ENCODE peak calls at places on chromosome 19, in ten cellular contexts. B is stimulated activated CD4-positive, alpha-beta T cell treated with anti-CD3 and anti-CD28 coated beads, Interleukin-4, amount 100 ng/mL, for 4 hours; D is posterior cingulate gyrus; R is esophagus squamous epithelium; V is retina; T is stimulated activated CD8-positive, alpha-beta memory T cell treated with anti-CD3 and anti-CD28 coated beads, Interleukin-15, amount 100 ng/mL, for 24 hours; M is astrocyte of the spinal cord; P is astrocyte of the hippocampus; X is HEK293T; H is ovary. Q is an unnamed sample.
A peak's percentile ranks its signal among the peaks of the same experiment; 100 is the strongest.

GRCh38 chr19:18657590-18658365 is 20.9 kb downstream of the KLHL26 start:
- DNase-seq in B (no peak), D (no peak), R (no peak), V (peak; percentile 54), T (no peak), M (peak; percentile 93), P (peak; percentile 92), X (no peak), H (peak; percentile 83), Q (peak; percentile 97)

GRCh38 chr19:6556043-6556449 is 25.2 kb downstream of the TNFSF9 start:
- DNase-seq in B (no peak), D (no peak), R (no peak), V (no peak), T (no peak), M (no peak), P (no peak), X (no peak), H (no peak), Q (no peak)

GRCh38 chr19:48613852-48614435 is 932 bp downstream of the FAM83E start:
- DNase-seq in B (no peak), D (no peak), R (no peak), V (no peak), T (no peak), M (no peak), P (no peak), X (no peak), H (no peak), Q (peak; percentile 49)

GRCh38 chr19:54325631-54326030 is 12.7 kb upstream of the LILRA5 start:
- DNase-seq in B (no peak), D (no peak), R (no peak), V (no peak), T (no peak), M (no peak), P (no peak), X (no peak), H (no peak), Q (no peak)

GRCh38 chr19:44623080-44623479 is 9.7 kb downstream of the IGSF23 start:
- DNase-seq in B (no peak), D (no peak), R (no peak), V (no peak), T (no peak), M (peak; percentile 31), P (peak; percentile 26), X (no peak), H (no peak), Q (peak; percentile 53)

GRCh38 chr19:47130589-47131168 is at the start of gene SAE1:
- DNase-seq in B (peak; percentile 87), D (peak; percentile 89), R (peak; percentile 64), V (peak; percentile 97), T (peak; percentile 86), M (peak; percentile 99), P (peak; percentile 99), X (peak; percentile 99), H (peak; percentile 97), Q (peak; percentile 98)

GRCh38 chr19:10104665-10105221 is 1.4 kb upstream of the PPAN start:
- DNase-seq in B (peak; percentile 77), D (no peak), R (no peak), V (no peak), T (no peak), M (no peak), P (no peak), X (no peak), H (no peak), Q (no peak)

GRCh38 chr19:19537321-19538048 is 580 bp upstream of the CILP2 start:
- DNase-seq in B (peak; percentile 25), D (no peak), R (no peak), V (peak; percentile 47), T (no peak), M (no peak), P (peak; percentile 47), X (no peak), H (no peak), Q (no peak)

GRCh38 chr19:6023085-6023682 is 45.2 kb upstream of the RANBP3 start:
- DNase-seq in B (no peak), D (no peak), R (no peak), V (no peak), T (no peak), M (peak; percentile 36), P (peak; percentile 34), X (no peak), H (no peak), Q (peak; percentile 57)

GRCh38 chr19:41328157-41328817 is 18.3 kb downstream of the CCDC97 start:
- DNase-seq in B (no peak), D (no peak), R (no peak), V (no peak), T (no peak), M (peak; percentile 35), P (no peak), X (no peak), H (no peak), Q (no peak)

GRCh38 chr19:5038631-5039271 is 69.8 kb downstream of the KDM4B start:
- DNase-seq in B (no peak), D (no peak), R (no peak), V (no peak), T (no peak), M (no peak), P (peak; percentile 42), X (peak; percentile 59), H (no peak), Q (no peak)

GRCh38 chr19:38093587-38093986 is 130.4 kb downstream of the DPF1 start:
- DNase-seq in B (no peak), D (peak; percentile 43), R (no peak), V (no peak), T (no peak), M (no peak), P (peak; percentile 40), X (no peak), H (no peak), Q (no peak)